ENCODE peak calls at places on chromosomes 2 and 18, in five cellular contexts. O, N, J, Q and W are unnamed samples.
A peak's percentile ranks its signal among the peaks of the same experiment; 100 is the strongest.

GRCh38 chr2:174692256-174692830 is 71.9 kb downstream of the CHRNA1 start:
- DNase-seq in O (no peak), N (peak; percentile 72), J (no peak), Q (no peak), W (no peak)

GRCh38 chr18:57976230-57976773 is 67.7 kb upstream of the NEDD4L start:
- DNase-seq in O (no peak), N (no peak), J (no peak), Q (no peak), W (no peak)

GRCh38 chr2:54430649-54431048 is 25.5 kb upstream of the SPTBN1 start:
- DNase-seq in O (no peak), N (no peak), J (no peak), Q (no peak), W (no peak)

GRCh38 chr2:232545511-232546375 is 4.6 kb downstream of the TIGD1 start:
- DNase-seq in O (no peak), N (no peak), J (no peak), Q (no peak), W (no peak)

GRCh38 chr18:45386256-45386655 is 229.0 kb upstream of the SLC14A2 start:
- DNase-seq in O (peak; percentile 14), N (peak; percentile 48), J (no peak), Q (no peak), W (peak; percentile 26)

GRCh38 chr18:9719421-9719981 is 11.4 kb downstream of the RAB31 start:
- DNase-seq in O (no peak), N (peak; percentile 69), J (no peak), Q (peak; percentile 85), W (no peak)

GRCh38 chr18:37565985-37566478 is 434 bp upstream of the CELF4 start:
- DNase-seq in O (peak; percentile 71), N (peak; percentile 41), J (peak; percentile 33), Q (no peak), W (no peak)

GRCh38 chr2:19146867-19147266 is 211.6 kb downstream of the OSR1 start:
- DNase-seq in O (no peak), N (no peak), J (no peak), Q (no peak), W (no peak)

GRCh38 chr18:71899707-71900483 is 644.2 kb downstream of the CBLN2 start:
- DNase-seq in O (no peak), N (no peak), J (no peak), Q (no peak), W (no peak)

GRCh38 chr18:2901405-2901989 is 54.7 kb downstream of the EMILIN2 start:
- DNase-seq in O (no peak), N (peak; percentile 87), J (no peak), Q (peak; percentile 62), W (no peak)

GRCh38 chr2:203688798-203689197 is 17.6 kb upstream of the CD28 start:
- DNase-seq in O (no peak), N (peak; percentile 94), J (no peak), Q (peak; percentile 80), W (peak; percentile 80)

GRCh38 chr18:28183418-28184078 is 6.6 kb upstream of the CDH2 start:
- DNase-seq in O (no peak), N (peak; percentile 55), J (no peak), Q (no peak), W (no peak)

GRCh38 chr2:235050992-235051351 is 99.2 kb downstream of the SH3BP4 start:
- DNase-seq in O (no peak), N (peak; percentile 97), J (peak; percentile 96), Q (peak; percentile 96), W (no peak)

GRCh38 chr2:141055526-141055925 is 1075.3 kb downstream of the LRP1B start:
- DNase-seq in O (no peak), N (peak; percentile 53), J (no peak), Q (no peak), W (no peak)

GRCh38 chr2:195559431-195559914 is 97.6 kb upstream of the SLC39A10 start:
- DNase-seq in O (peak; percentile 74), N (peak; percentile 97), J (no peak), Q (no peak), W (peak; percentile 98)

GRCh38 chr2:132788310-132788832 is 118.4 kb upstream of the LYPD1 start:
- DNase-seq in O (no peak), N (no peak), J (no peak), Q (no peak), W (no peak)

GRCh38 chr18:1513519-1513918 is 608.8 kb downstream of the ADCYAP1 start:
- DNase-seq in O (no peak), N (no peak), J (no peak), Q (no peak), W (no peak)

GRCh38 chr18:23650963-23651927 is 11.5 kb downstream of the ANKRD29 start:
- DNase-seq in O (no peak), N (peak; percentile 93), J (no peak), Q (no peak), W (no peak)

GRCh38 chr2:46072146-46072820 is 224.9 kb upstream of the EPAS1 start:
- DNase-seq in O (no peak), N (peak; percentile 86), J (no peak), Q (no peak), W (no peak)

GRCh38 chr2:239108459-239108858 is 260.6 kb downstream of the TWIST2 start:
- DNase-seq in O (no peak), N (no peak), J (no peak), Q (no peak), W (no peak)

GRCh38 chr2:128314026-128314347 is 4.7 kb downstream of the HS6ST1 start:
- DNase-seq in O (no peak), N (no peak), J (no peak), Q (no peak), W (peak; percentile 0)

GRCh38 chr2:203809084-203809521 is 58.5 kb upstream of the CTLA4 start:
- DNase-seq in O (no peak), N (peak; percentile 87), J (no peak), Q (no peak), W (no peak)

GRCh38 chr2:19244460-19245363 is 113.7 kb downstream of the OSR1 start:
- DNase-seq in O (no peak), N (peak; percentile 13), J (no peak), Q (no peak), W (no peak)

GRCh38 chr2:31319391-31320175 is 85.6 kb downstream of the EHD3 start:
- DNase-seq in O (no peak), N (peak; percentile 81), J (no peak), Q (no peak), W (peak; percentile 69)

GRCh38 chr2:19457809-19458208 is 99.4 kb upstream of the OSR1 start:
- DNase-seq in O (no peak), N (no peak), J (no peak), Q (no peak), W (no peak)

GRCh38 chr2:225788571-225788970 is 389.1 kb downstream of the NYAP2 start:
- DNase-seq in O (no peak), N (no peak), J (no peak), Q (no peak), W (no peak)

GRCh38 chr2:235779444-235779896 is 285.6 kb downstream of the AGAP1 start:
- DNase-seq in O (peak; percentile 69), N (peak; percentile 58), J (peak; percentile 80), Q (no peak), W (peak; percentile 63)

GRCh38 chr2:204205548-204205947 is 269.0 kb downstream of the ICOS start:
- DNase-seq in O (no peak), N (no peak), J (no peak), Q (no peak), W (no peak)

GRCh38 chr18:30748541-30748940 is 294.0 kb downstream of the DSC3 start:
- DNase-seq in O (no peak), N (no peak), J (no peak), Q (no peak), W (no peak)

GRCh38 chr18:68660355-68661183 is 54.3 kb downstream of the TMX3 start:
- DNase-seq in O (peak; percentile 11), N (peak; percentile 69), J (no peak), Q (no peak), W (peak; percentile 31)

GRCh38 chr2:168246483-168247340 is 683 bp downstream of the STK39 start:
- DNase-seq in O (peak; percentile 66), N (peak; percentile 61), J (peak; percentile 87), Q (peak; percentile 85), W (peak; percentile 72)

GRCh38 chr18:79403723-79404566 is 8.2 kb downstream of the NFATC1 start:
- DNase-seq in O (no peak), N (peak; percentile 17), J (no peak), Q (no peak), W (no peak)

DNA sequence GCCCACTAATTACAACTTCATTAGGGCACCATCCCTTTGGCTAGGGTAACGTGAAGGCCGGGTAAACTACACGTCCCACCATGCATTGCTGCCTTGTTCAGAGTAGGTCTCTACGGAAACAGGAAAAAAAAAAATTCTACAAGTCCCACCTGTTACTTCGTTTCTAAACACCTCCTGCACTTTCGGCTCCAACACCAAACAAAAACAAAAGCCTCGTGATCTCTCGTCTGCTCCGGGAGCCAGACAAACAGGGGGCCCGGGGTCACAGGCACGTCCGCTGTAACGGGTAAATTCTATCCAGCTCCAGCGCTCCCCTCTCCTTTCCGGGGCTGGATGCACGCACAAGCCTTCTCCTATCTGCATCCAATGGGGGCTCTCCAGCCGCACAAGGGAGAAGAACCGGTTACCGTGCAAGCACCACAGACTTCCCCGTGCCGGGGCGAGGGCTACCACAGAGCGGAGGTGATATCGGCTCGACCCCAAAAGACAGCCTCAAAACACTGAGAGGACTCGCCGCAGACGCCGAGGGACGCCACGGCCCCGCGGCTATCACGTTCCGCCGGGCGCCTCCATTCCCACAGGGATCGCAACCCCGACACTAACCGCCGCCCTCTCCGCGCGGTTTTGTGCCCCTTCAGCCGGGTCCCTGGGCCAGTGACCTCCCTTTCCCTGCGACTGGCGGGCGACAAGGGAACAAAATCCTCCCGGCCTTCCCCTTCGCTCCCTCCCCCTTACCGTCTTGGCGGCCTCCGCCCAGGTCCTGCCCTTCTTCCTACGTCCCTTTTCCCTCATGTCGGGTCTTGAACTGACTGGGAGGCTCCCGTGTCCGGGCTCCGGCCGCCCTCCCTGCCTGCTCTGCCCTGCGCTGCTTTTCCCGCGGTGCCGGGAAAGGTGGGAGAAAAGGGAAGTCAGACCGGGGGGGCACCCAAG is 591 bp downstream of the ASXL2 start:
- DNase-seq in O (peak; percentile 77), N (peak; percentile 42), J (peak; percentile 49), Q (peak; percentile 70), W (peak; percentile 86)
- TF ChIP-seq CTCF in O (no peak), N (no peak), J (no peak), Q (no peak), W (no peak)

GRCh38 chr2:164478205-164478604 is 143.1 kb downstream of the GRB14 start:
- DNase-seq in O (no peak), N (no peak), J (no peak), Q (no peak), W (no peak)

GRCh38 chr2:164474873-164475272 is 146.4 kb downstream of the GRB14 start:
- DNase-seq in O (no peak), N (no peak), J (no peak), Q (no peak), W (no peak)

GRCh38 chr2:164479460-164479859 is 141.8 kb downstream of the GRB14 start:
- DNase-seq in O (no peak), N (peak; percentile 12), J (no peak), Q (no peak), W (no peak)
- TF ChIP-seq CTCF in O (no peak), N (peak; percentile 53), J (no peak), Q (peak; percentile 41), W (peak; percentile 13)

DNA sequence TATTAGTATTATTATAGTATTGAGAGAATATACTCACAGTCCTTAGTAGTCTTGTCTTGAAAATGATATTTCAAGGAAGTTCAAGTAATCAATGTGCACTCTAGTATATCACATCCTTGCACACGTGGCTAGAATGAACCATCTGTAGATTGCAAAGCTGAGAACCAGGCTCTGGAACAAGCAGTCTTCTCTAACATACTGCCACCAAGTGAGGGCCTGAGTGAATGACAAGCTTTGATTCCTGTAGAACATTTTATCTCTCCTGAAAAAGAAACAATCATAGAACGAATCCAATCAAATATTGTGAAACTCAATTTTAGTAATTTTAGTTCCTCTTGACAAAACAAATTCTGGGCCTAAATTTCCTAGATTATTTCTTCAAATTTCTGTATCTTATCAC is 55.3 kb upstream of the SULT1C3 start:
- DNase-seq in O (peak; percentile 9), N (peak; percentile 13), J (no peak), Q (no peak), W (peak; percentile 28)
- TF ChIP-seq CTCF in O (peak; percentile 56), N (peak; percentile 56), J (no peak), Q (no peak), W (peak; percentile 43)

GRCh38 chr2:144071461-144071860 is 448.5 kb downstream of the ZEB2 start:
- DNase-seq in O (no peak), N (peak; percentile 29), J (no peak), Q (no peak), W (no peak)
- TF ChIP-seq CTCF in O (no peak), N (peak; percentile 46), J (no peak), Q (peak; percentile 32), W (no peak)